ENCODE peak calls at places on chromosomes 11 and 22, in six cellular contexts. X, C, A, L, U and Y are unnamed samples.

GRCh38 chr22:49042066-49042465 is 785.6 kb downstream of the BRD1 start:
- DNase-seq in A (no peak), C (no peak), U (no peak), L (no peak), X (no peak), Y (no peak)

GRCh38 chr11:57325735-57326048 is 940 bp upstream of the TNKS1BP1 start:
- DNase-seq in A (no peak), L (no peak), C (no peak), U (no peak), X (peak; percentile 37), Y (no peak)

GRCh38 chr22:24367841-24368240 is 59.6 kb upstream of the ADORA2A start:
- DNase-seq in U (no peak), X (no peak), A (no peak), L (peak; percentile 67), C (no peak), Y (peak; percentile 20)

GRCh38 chr11:31509017-31509411 is 408 bp downstream of the IMMP1L start:
- DNase-seq in U (no peak), X (no peak), L (no peak), A (no peak), C (no peak), Y (no peak)

GRCh38 chr11:121246021-121246768 is 46.4 kb upstream of the SC5D start:
- DNase-seq in X (no peak), A (no peak), U (no peak), C (no peak), L (no peak), Y (no peak)

GRCh38 chr22:20084547-20085413 is 4.7 kb downstream of the DGCR8 start:
- DNase-seq in X (no peak), L (peak; percentile 21), C (no peak), U (no peak), A (no peak), Y (peak; percentile 16)

GRCh38 chr22:31585161-31585859 is 76.7 kb downstream of the PISD start:
- DNase-seq in X (no peak), C (no peak), U (no peak), A (no peak), L (peak; percentile 72), Y (peak; percentile 53)

GRCh38 chr11:86162257-86162656 is 82.3 kb upstream of the EED start:
- DNase-seq in U (no peak), C (no peak), X (peak; percentile 29), L (peak; percentile 87), A (peak; percentile 44), Y (peak; percentile 76)

GRCh38 chr11:35907648-35908431 is 36.0 kb upstream of the LDLRAD3 start:
- DNase-seq in U (no peak), A (no peak), L (peak; percentile 88), X (peak; percentile 45), C (no peak), Y (peak; percentile 95)

GRCh38 chr11:73423506-73423905 is 47.3 kb downstream of the RELT start:
- DNase-seq in X (no peak), L (no peak), C (no peak), A (no peak), U (no peak), Y (no peak)

GRCh38 chr11:62846177-62846576 is 6.8 kb upstream of the WDR74 start:
- DNase-seq in C (no peak), L (no peak), U (no peak), A (no peak), X (no peak), Y (no peak)

GRCh38 chr11:44763111-44763820 is 36.5 kb downstream of the TSPAN18 start:
- DNase-seq in A (no peak), X (no peak), L (peak; percentile 52), C (no peak), U (no peak), Y (no peak)

GRCh38 chr11:3860360-3860759 is 4.9 kb downstream of the STIM1 start:
- DNase-seq in X (no peak), A (no peak), U (no peak), C (no peak), L (no peak), Y (no peak)

GRCh38 chr11:117464778-117465177 is 137.1 kb downstream of the CEP164 start:
- DNase-seq in C (no peak), U (no peak), X (no peak), A (no peak), L (no peak), Y (no peak)

GRCh38 chr11:31981457-31981856 is 109.4 kb upstream of the RCN1 start:
- DNase-seq in A (no peak), X (no peak), L (no peak), C (no peak), U (no peak), Y (no peak)

GRCh38 chr11:60747359-60747873 is 9.3 kb upstream of the MS4A15 start:
- DNase-seq in L (no peak), A (no peak), C (no peak), U (no peak), X (no peak), Y (no peak)

GRCh38 chr22:40273319-40273718 is 73.0 kb upstream of the ADSL start:
- DNase-seq in U (no peak), A (no peak), L (no peak), C (no peak), X (no peak), Y (no peak)

GRCh38 chr22:17272511-17272991 is 53.3 kb upstream of the ADA2 start:
- DNase-seq in A (no peak), L (no peak), X (no peak), C (no peak), U (no peak), Y (no peak)

GRCh38 chr11:83087035-83087434 is 15.3 kb upstream of the RAB30 start:
- DNase-seq in C (no peak), L (peak; percentile 6), A (no peak), X (peak; percentile 43), U (no peak), Y (peak; percentile 28)

GRCh38 chr11:8593935-8594909 is at the start of gene STK33:
- DNase-seq in X (peak; percentile 50), A (peak; percentile 70), C (peak; percentile 26), L (peak; percentile 41), U (peak; percentile 56), Y (no peak)

GRCh38 chr22:38696606-38697005 is 4.1 kb downstream of the JOSD1 start:
- DNase-seq in X (peak; percentile 61), U (no peak), L (peak; percentile 83), C (no peak), A (no peak), Y (peak; percentile 83)

GRCh38 chr11:74010306-74010981 is 1.6 kb upstream of the UCP3 start:
- DNase-seq in X (no peak), C (no peak), U (no peak), A (no peak), L (no peak), Y (no peak)

GRCh38 chr11:111402411-111402810 is 23.3 kb upstream of the POU2AF1 start:
- DNase-seq in U (no peak), A (no peak), C (no peak), L (no peak), X (no peak), Y (no peak)

GRCh38 chr11:116649268-116649667 is 123.5 kb downstream of the BUD13 start:
- DNase-seq in L (no peak), U (no peak), A (no peak), C (no peak), X (no peak), Y (no peak)

GRCh38 chr11:103676413-103676812 is 360.0 kb upstream of the DDI1 start:
- DNase-seq in X (no peak), L (peak; percentile 45), C (no peak), U (no peak), A (no peak), Y (no peak)

GRCh38 chr11:103668859-103669258 is 367.6 kb upstream of the DDI1 start:
- DNase-seq in A (no peak), U (no peak), C (no peak), L (no peak), X (no peak), Y (no peak)

GRCh38 chr11:103673773-103674172 is 362.7 kb upstream of the DDI1 start:
- DNase-seq in U (no peak), X (peak; percentile 5), A (no peak), L (peak; percentile 68), C (no peak), Y (no peak)

DNA sequence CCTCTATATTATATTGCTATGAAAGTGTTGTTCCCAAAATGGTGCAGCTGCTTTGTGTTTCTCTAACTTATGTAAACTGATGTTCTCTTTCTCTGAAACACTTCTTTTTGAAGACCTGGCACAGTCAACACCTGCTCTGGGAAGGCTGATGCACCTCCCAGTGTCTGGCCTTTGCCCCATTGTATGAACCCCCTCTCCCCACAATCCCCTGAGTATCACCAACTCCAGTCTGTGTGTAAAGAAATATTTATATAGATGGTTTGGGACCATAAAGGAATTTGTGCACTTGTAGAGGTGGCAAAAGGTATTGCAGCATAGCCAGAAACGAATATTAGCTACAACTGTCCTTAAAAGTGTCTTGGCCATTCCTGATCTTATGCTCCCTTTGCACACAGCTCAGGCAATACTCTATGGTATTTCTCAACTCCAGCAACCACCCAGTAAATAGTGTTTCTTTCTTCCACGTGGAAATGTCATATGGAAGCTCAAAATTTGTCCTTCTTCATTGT is 365.2 kb upstream of the DDI1 start:
- DNase-seq in C (no peak), X (no peak), L (no peak), U (no peak), A (no peak), Y (no peak)
- TF ChIP-seq CTCF in C (no peak), X (no peak), L (no peak), U (no peak), A (no peak), Y (peak; percentile 17)

GRCh38 chr11:72233773-72234513 is 9.4 kb downstream of the INPPL1 start:
- DNase-seq in X (no peak), C (no peak), A (no peak), L (no peak), U (no peak), Y (no peak)
- TF ChIP-seq CTCF in X (no peak), C (no peak), A (no peak), L (no peak), U (no peak), Y (no peak)

GRCh38 chr11:67632175-67632981 is 2.6 kb upstream of the NUDT8 start:
- DNase-seq in X (no peak), L (no peak), C (no peak), A (no peak), U (no peak), Y (no peak)
- TF ChIP-seq CTCF in X (no peak), L (no peak), C (no peak), A (no peak), U (no peak), Y (no peak)

GRCh38 chr22:29609139-29609538 is 5.7 kb downstream of the NF2 start:
- DNase-seq in U (no peak), C (no peak), X (peak; percentile 24), A (no peak), L (no peak), Y (no peak)
- TF ChIP-seq CTCF in U (no peak), C (no peak), X (peak; percentile 18), A (no peak), L (peak; percentile 34), Y (no peak)

DNA sequence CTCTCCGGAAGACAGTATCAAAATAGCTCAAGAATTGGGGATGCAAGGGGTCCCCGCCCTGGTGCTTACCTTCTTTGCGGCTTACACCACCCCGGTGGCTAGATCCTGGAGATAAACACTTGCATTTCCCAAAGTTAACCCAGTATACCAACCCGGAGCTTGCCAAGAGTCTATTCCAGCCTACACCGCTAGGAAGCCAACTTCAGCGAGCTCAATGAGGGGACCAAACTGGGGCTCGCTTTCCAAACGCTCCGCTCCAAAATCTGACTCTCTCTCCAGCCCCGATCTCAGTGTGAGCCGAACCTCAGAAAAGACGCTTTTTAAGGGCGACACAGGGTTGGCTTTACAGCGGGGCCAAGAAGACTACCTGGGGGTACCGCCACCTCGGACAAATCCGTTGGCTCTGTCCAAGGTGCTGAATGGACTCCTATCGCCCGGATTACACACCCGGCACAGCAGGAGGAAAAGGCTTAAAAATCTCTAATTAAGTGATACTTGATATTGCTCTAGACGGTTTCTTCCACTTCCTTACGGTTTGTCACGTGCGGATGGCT is 20.1 kb upstream of the BDNF start:
- DNase-seq in A (no peak), U (no peak), L (peak; percentile 78), C (no peak), X (peak; percentile 66), Y (peak; percentile 53)
- TF ChIP-seq CTCF in A (no peak), U (no peak), L (peak; percentile 38), C (no peak), X (peak; percentile 16), Y (no peak)